ENCODE peak calls at places on chromosomes 11 and 22, in six cellular contexts. D, Y, E, B, W and O are unnamed samples.

GRCh38 chr11:14339356-14339755 is 19.6 kb downstream of the RRAS2 start:
- DNase-seq in Y (no peak), D (no peak), W (no peak), E (no peak), B (no peak), O (no peak)

GRCh38 chr11:86370922-86371614 is 3.6 kb upstream of the CCDC81 start:
- DNase-seq in Y (peak), D (no peak), E (no peak), W (no peak), B (no peak), O (no peak)

GRCh38 chr11:75576445-75577049 is 14.5 kb downstream of the SERPINH1 start:
- DNase-seq in E (no peak), B (peak), D (no peak), Y (peak), W (no peak), O (no peak)

GRCh38 chr22:50485221-50486131 is 1.2 kb upstream of the MIOX start:
- DNase-seq in E (no peak), Y (no peak), W (peak), B (no peak), D (no peak), O (no peak)

GRCh38 chr11:83613767-83614121 is 327.6 kb upstream of the CCDC90B start:
- DNase-seq in E (no peak), D (no peak), Y (no peak), W (no peak), B (no peak), O (no peak)

GRCh38 chr22:44172370-44173108 is 8.2 kb upstream of the PARVG start:
- DNase-seq in B (no peak), Y (no peak), W (peak), E (no peak), D (peak), O (no peak)

GRCh38 chr11:70233511-70233919 is 30.4 kb downstream of the FADD start:
- DNase-seq in W (no peak), D (no peak), Y (peak), B (no peak), E (peak), O (no peak)

GRCh38 chr11:130202818-130203671 is 43.5 kb downstream of the ST14 start:
- DNase-seq in D (peak), Y (no peak), E (no peak), W (no peak), B (peak), O (no peak)

GRCh38 chr11:134071766-134072403 is 3.0 kb downstream of the JAM3 start:
- DNase-seq in W (no peak), D (no peak), E (no peak), Y (peak), B (no peak), O (no peak)

GRCh38 chr22:46018859-46019258 is 41.9 kb upstream of the WNT7B start:
- DNase-seq in D (no peak), Y (no peak), B (no peak), E (no peak), W (no peak), O (no peak)

GRCh38 chr11:7555067-7555699 is 41.4 kb downstream of the PPFIBP2 start:
- DNase-seq in B (peak), D (no peak), Y (no peak), W (peak), E (no peak), O (no peak)

GRCh38 chr22:36692280-36692679 is 11.3 kb downstream of the CACNG2 start:
- DNase-seq in D (no peak), Y (no peak), E (no peak), W (no peak), B (no peak), O (no peak)

GRCh38 chr11:1102221-1102971 is 27.7 kb downstream of the MUC2 start:
- DNase-seq in D (no peak), E (no peak), Y (no peak), W (no peak), B (no peak), O (no peak)

GRCh38 chr11:68002575-68002942 is 1.3 kb downstream of the UNC93B1 start:
- DNase-seq in W (no peak), D (no peak), B (no peak), Y (no peak), E (no peak), O (no peak)

GRCh38 chr11:23112987-23113886 is 253.0 kb upstream of the CCDC179 start:
- DNase-seq in D (no peak), B (no peak), W (no peak), Y (peak), E (peak), O (no peak)

GRCh38 chr11:112298535-112298934 is 37.9 kb upstream of the PLET1 start:
- DNase-seq in B (no peak), W (peak), D (no peak), E (no peak), Y (no peak), O (no peak)

GRCh38 chr22:37079668-37080171 is 28.2 kb downstream of the KCTD17 start:
- DNase-seq in E (no peak), W (peak), B (no peak), Y (peak), D (no peak), O (no peak)

GRCh38 chr11:104588975-104589374 is 309.3 kb downstream of the CASP12 start:
- DNase-seq in W (no peak), Y (no peak), D (no peak), E (no peak), B (no peak), O (no peak)

GRCh38 chr11:72242141-72242540 is 1.8 kb downstream of the PHOX2A start:
- DNase-seq in Y (no peak), B (no peak), D (no peak), W (no peak), E (no peak), O (no peak)

GRCh38 chr11:122754553-122755322 is 83.6 kb upstream of the CRTAM start:
- DNase-seq in W (no peak), D (peak), Y (no peak), B (no peak), E (no peak), O (no peak)

GRCh38 chr22:37634505-37635002 is 4.9 kb upstream of the SH3BP1 start:
- DNase-seq in B (no peak), D (no peak), E (no peak), W (no peak), Y (no peak), O (no peak)

GRCh38 chr22:43110927-43111623 is 525 bp downstream of the BIK start:
- DNase-seq in B (peak), E (no peak), D (no peak), Y (no peak), W (no peak), O (no peak)

GRCh38 chr11:117604349-117604995 is 192.5 kb downstream of the DSCAML1 start:
- DNase-seq in D (peak), E (no peak), W (no peak), B (no peak), Y (peak), O (no peak)

GRCh38 chr22:22599248-22599647 is 40.2 kb upstream of the PRAME start:
- DNase-seq in E (no peak), Y (no peak), B (no peak), W (no peak), D (no peak), O (no peak)

GRCh38 chr11:13035711-13036110 is 26.6 kb downstream of the RASSF10 start:
- DNase-seq in E (no peak), Y (no peak), W (no peak), B (no peak), D (no peak), O (no peak)

GRCh38 chr11:48307760-48308386 is 1.9 kb downstream of the OR4S1 start:
- DNase-seq in Y (peak), B (no peak), W (peak), D (no peak), E (peak), O (no peak)

GRCh38 chr11:36240746-36241295 is 48.4 kb downstream of the COMMD9 start:
- DNase-seq in B (no peak), E (no peak), D (no peak), W (no peak), Y (no peak), O (no peak)

GRCh38 chr11:120974980-120975379 is 48.9 kb upstream of the TBCEL start:
- DNase-seq in W (no peak), Y (no peak), D (no peak), E (no peak), B (no peak), O (no peak)

GRCh38 chr11:48062649-48063048 is 82.3 kb downstream of the PTPRJ start:
- DNase-seq in D (no peak), E (no peak), W (no peak), Y (no peak), B (no peak), O (no peak)

GRCh38 chr11:7677071-7677470 is 3.8 kb upstream of the CYB5R2 start:
- DNase-seq in D (no peak), B (no peak), Y (peak), E (no peak), W (no peak), O (no peak)

GRCh38 chr11:107848345-107848744 is 10.2 kb downstream of the SLC35F2 start:
- DNase-seq in Y (no peak), B (no peak), D (no peak), E (no peak), W (no peak), O (no peak)

GRCh38 chr22:50622723-50623327 is 5.1 kb downstream of the ARSA start:
- DNase-seq in E (no peak), B (no peak), W (no peak), Y (no peak), D (peak), O (no peak)

GRCh38 chr11:83115551-83115950 is 41.4 kb upstream of the PCF11 start:
- DNase-seq in Y (no peak), E (no peak), W (peak), B (no peak), D (peak), O (no peak)

GRCh38 chr22:39209756-39210155 is 35.0 kb downstream of the PDGFB start:
- DNase-seq in B (no peak), Y (no peak), E (no peak), D (peak), W (peak), O (no peak)

GRCh38 chr11:70333206-70333605 is 62.7 kb downstream of the PPFIA1 start:
- DNase-seq in W (no peak), Y (peak), B (no peak), D (no peak), E (no peak), O (no peak)

GRCh38 chr11:93694109-93694508 is 32.6 kb downstream of the CEP295 start:
- DNase-seq in W (no peak), B (no peak), E (no peak), D (no peak), Y (no peak), O (no peak)

DNA sequence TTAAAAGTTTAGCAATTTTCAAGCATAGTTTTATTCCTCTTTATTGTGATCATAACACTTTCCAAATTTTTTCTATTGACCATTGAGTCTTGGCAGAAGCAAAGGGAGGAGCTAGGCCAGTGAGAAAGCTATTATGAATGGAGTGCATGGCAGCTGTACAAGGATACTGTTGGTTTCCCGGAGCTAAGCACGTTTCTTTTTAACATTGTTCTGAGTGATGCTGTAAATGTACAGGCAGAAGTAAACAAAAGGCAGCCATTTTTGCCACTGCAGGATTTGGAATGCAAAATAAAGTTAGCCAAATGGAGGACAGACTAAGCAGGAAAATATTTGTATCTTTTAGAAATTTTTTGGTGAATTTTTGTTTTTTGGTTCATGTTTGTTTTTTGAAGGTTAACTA is 16.2 kb downstream of the CBL start:
- DNase-seq in Y (peak), B (no peak), W (no peak), D (no peak), E (no peak), O (no peak)
- H3K27ac ChIP-seq in Y (peak), B (no peak), W (no peak), D (peak), E (no peak), O (no peak)

DNA sequence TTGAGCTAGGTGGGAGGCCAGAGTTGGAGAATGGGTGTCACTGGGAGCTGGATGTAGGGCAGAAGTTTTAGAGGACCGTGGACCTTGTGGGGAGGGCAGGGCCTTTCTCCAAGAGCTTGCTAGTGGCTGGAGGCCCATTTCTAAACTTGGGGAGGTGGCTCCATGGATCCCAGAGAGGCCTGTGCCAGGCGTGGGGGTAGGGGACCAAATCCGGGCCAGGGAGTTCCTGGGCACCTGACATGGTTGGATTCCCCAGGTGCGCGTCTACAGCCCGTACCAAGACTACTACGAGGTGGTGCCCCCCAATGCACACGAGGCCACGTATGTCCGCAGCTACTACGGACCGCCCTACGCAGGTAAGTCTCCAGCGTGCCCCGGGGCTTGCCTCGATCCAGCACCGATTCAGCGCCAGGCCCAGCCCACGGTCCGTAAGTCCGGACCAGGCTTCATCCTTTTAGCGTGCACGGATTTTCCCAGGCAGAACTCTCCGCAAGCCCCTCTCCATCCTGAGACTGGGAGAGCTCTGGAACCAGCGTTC is 14.2 kb downstream of the PLEKHB1 start:
- DNase-seq in B (no peak), E (no peak), Y (no peak), D (no peak), W (no peak), O (no peak)
- H3K4me3 ChIP-seq in B (peak), E (no peak), Y (peak), D (peak), W (peak), O (peak)

DNA sequence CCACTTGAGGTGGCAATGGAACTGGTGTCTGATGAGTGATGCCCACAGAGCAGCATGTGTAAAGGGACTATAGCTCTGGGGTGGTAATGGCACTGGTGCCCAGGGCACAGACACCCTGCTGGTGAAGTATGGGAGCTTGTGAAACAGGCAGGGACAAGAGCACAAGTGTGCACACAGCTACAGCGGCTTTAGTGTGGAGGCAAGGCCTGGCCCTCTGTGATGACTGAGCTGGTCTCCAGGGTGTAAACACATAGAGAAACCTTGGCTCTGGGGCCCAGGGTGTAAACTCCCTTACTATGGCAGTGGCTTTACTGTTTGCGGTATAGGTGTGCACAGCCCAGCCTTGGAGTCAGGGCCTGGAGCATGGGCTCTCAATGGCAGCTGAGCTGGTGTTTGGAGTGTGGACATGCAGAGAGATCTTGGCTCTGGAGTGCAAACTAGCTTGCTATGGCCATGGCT is 46.3 kb downstream of the BIRC2 start:
- DNase-seq in B (no peak), W (no peak), E (no peak), D (no peak), Y (no peak), O (no peak)
- TF ChIP-seq POLR2A in B (no peak), W (no peak), E (no peak), D (no peak), Y (no peak), O (no peak)

GRCh38 chr11:61025819-61026120 is 54.3 kb downstream of the CD6 start:
- DNase-seq in B (no peak), W (no peak), E (no peak), D (no peak), Y (no peak), O (no peak)
- H3K27ac ChIP-seq in B (no peak), W (no peak), E (no peak), D (no peak), Y (no peak), O (no peak)

GRCh38 chr11:16612234-16612571 is 126.2 kb upstream of the C11orf58 start:
- DNase-seq in E (no peak), B (no peak), Y (no peak), D (no peak), W (no peak), O (no peak)
- H3K4me3 ChIP-seq in E (no peak), B (no peak), Y (no peak), D (no peak), W (peak), O (no peak)